ENCODE peak calls at places on chromosomes 13 and 19, in nine cellular contexts. X, Y, R, C, L, M, S, K and G are unnamed samples.

GRCh38 chr19:28426902-28427232 is 786.1 kb downstream of the UQCRFS1 start:
- DNase-seq in X (peak), Y (no peak), R (no peak), C (no peak), L (no peak), M (no peak), S (no peak), K (no peak), G (no peak)

GRCh38 chr19:29478578-29479565 is 46.9 kb upstream of the VSTM2B start:
- DNase-seq in X (no peak), Y (no peak), R (no peak), C (no peak), L (no peak), M (peak), S (peak), K (peak), G (no peak)

GRCh38 chr19:3463959-3464796 is 16.1 kb downstream of the SMIM24 start:
- DNase-seq in X (no peak), Y (no peak), R (no peak), C (no peak), L (no peak), M (no peak), S (no peak), K (no peak), G (no peak)

GRCh38 chr13:42239644-42240043 is 32.3 kb upstream of the AKAP11 start:
- DNase-seq in X (peak), Y (no peak), R (no peak), C (no peak), L (no peak), M (no peak), S (no peak), K (no peak), G (peak)

GRCh38 chr19:900302-901111 is 7.2 kb downstream of the RNU6-9 start:
- DNase-seq in X (no peak), Y (peak), R (no peak), C (no peak), L (peak), M (no peak), S (peak), K (no peak), G (peak)

GRCh38 chr19:1619094-1619439 is 13.8 kb upstream of the UQCR11 start:
- DNase-seq in X (no peak), Y (no peak), R (no peak), C (no peak), L (no peak), M (no peak), S (no peak), K (no peak), G (no peak)

GRCh38 chr13:104534847-104535246 is 1468.6 kb upstream of the SLC10A2 start:
- DNase-seq in X (no peak), Y (no peak), R (no peak), C (no peak), L (peak), M (no peak), S (peak), K (no peak), G (no peak)

GRCh38 chr13:46211116-46211515 is 612 bp upstream of the LRRC63 start:
- DNase-seq in X (peak), Y (no peak), R (no peak), C (no peak), L (no peak), M (no peak), S (no peak), K (no peak), G (peak)

GRCh38 chr13:105363747-105364177 is 1171.7 kb downstream of the EFNB2 start:
- DNase-seq in X (no peak), Y (no peak), R (no peak), C (no peak), L (no peak), M (no peak), S (no peak), K (no peak), G (peak)

GRCh38 chr13:113232208-113233003 is 23.0 kb downstream of the CUL4A start:
- DNase-seq in X (no peak), Y (no peak), R (no peak), C (no peak), L (no peak), M (no peak), S (no peak), K (no peak), G (no peak)

GRCh38 chr19:18762125-18763023 is 28.7 kb downstream of the COMP start:
- DNase-seq in X (peak), Y (peak), R (no peak), C (peak), L (peak), M (peak), S (peak), K (no peak), G (peak)

GRCh38 chr13:79749556-79749955 is 268.6 kb downstream of the NDFIP2 start:
- DNase-seq in X (no peak), Y (no peak), R (no peak), C (no peak), L (no peak), M (no peak), S (no peak), K (no peak), G (no peak)

GRCh38 chr13:41388143-41388881 is 69.0 kb upstream of the RGCC start:
- DNase-seq in X (no peak), Y (no peak), R (no peak), C (peak), L (no peak), M (no peak), S (no peak), K (no peak), G (no peak)

GRCh38 chr13:83937579-83937978 is 55.3 kb upstream of the SLITRK1 start:
- DNase-seq in X (no peak), Y (no peak), R (no peak), C (no peak), L (no peak), M (no peak), S (no peak), K (no peak), G (no peak)

GRCh38 chr13:40211586-40211968 is 454.9 kb downstream of the FOXO1 start:
- DNase-seq in X (no peak), Y (no peak), R (no peak), C (no peak), L (no peak), M (no peak), S (no peak), K (no peak), G (no peak)

GRCh38 chr19:14556662-14557188 is 15.1 kb downstream of the NDUFB7 start:
- DNase-seq in X (peak), Y (peak), R (peak), C (peak), L (peak), M (peak), S (peak), K (peak), G (peak)

GRCh38 chr13:78228940-78229339 is 310.3 kb upstream of the EDNRB start:
- DNase-seq in X (peak), Y (no peak), R (no peak), C (no peak), L (no peak), M (no peak), S (no peak), K (no peak), G (no peak)

GRCh38 chr13:44404261-44405139 is 30.9 kb downstream of the SERP2 start:
- DNase-seq in X (no peak), Y (no peak), R (no peak), C (no peak), L (peak), M (no peak), S (no peak), K (no peak), G (no peak)

GRCh38 chr13:24627864-24628418 is 52.3 kb upstream of the ATP12A start:
- DNase-seq in X (no peak), Y (no peak), R (no peak), C (no peak), L (peak), M (peak), S (no peak), K (no peak), G (no peak)

GRCh38 chr19:18999896-19000620 is 33.3 kb downstream of the SUGP2 start:
- DNase-seq in X (no peak), Y (no peak), R (no peak), C (no peak), L (no peak), M (peak), S (peak), K (peak), G (peak)

GRCh38 chr13:80962855-80963254 is 621.9 kb upstream of the SPRY2 start:
- DNase-seq in X (no peak), Y (no peak), R (no peak), C (no peak), L (no peak), M (no peak), S (no peak), K (no peak), G (no peak)

GRCh38 chr19:17749912-17750317 is 1.4 kb upstream of the FCHO1 start:
- DNase-seq in X (no peak), Y (no peak), R (no peak), C (no peak), L (no peak), M (no peak), S (no peak), K (no peak), G (no peak)

GRCh38 chr13:23828866-23829265 is 60.3 kb downstream of the MIPEP start:
- DNase-seq in X (peak), Y (no peak), R (no peak), C (no peak), L (no peak), M (no peak), S (no peak), K (no peak), G (peak)

GRCh38 chr13:102089177-102089576 is 312.7 kb downstream of the FGF14 start:
- DNase-seq in X (no peak), Y (no peak), R (no peak), C (no peak), L (no peak), M (no peak), S (no peak), K (no peak), G (peak)

GRCh38 chr13:107365466-107366215 is 797.7 kb upstream of the ARGLU1 start:
- DNase-seq in X (peak), Y (no peak), R (no peak), C (no peak), L (no peak), M (no peak), S (no peak), K (no peak), G (peak)

GRCh38 chr13:112955956-112956355 is 13.1 kb upstream of the MCF2L start:
- DNase-seq in X (no peak), Y (no peak), R (no peak), C (no peak), L (no peak), M (no peak), S (no peak), K (no peak), G (no peak)

DNA sequence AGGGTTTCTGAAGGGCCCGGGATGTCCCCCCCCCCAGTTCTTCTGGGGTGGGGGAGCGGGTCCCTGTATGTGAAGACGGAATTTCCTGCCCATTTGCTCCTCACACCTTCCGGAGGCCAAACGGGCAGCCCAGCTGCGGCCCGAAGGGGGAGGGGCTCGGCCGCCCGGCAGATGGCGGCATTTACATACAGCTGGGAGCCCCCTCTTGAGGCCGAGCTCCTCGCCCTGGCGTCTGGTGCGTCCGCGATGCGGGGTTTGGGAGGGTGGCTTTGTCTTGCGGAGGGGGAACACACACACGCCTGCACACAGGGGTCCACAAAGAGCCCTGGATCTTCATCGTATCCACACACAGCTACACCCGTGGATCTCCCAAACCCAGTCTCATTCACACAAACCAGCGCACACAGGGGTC is 891 bp upstream of the DLL3 start:
- DNase-seq in X (peak), Y (no peak), R (no peak), C (no peak), L (peak), M (peak), S (peak), K (peak), G (peak)
- TF ChIP-seq CTCF in X (peak), Y (peak), R (no peak), C (no peak), L (peak), M (no peak), S (no peak), K (no peak), G (peak)

GRCh38 chr19:35045667-35046300 is 4.3 kb downstream of the HPN start:
- DNase-seq in X (no peak), Y (no peak), R (no peak), C (no peak), L (no peak), M (no peak), S (peak), K (peak), G (peak)
- TF ChIP-seq CTCF in X (peak), Y (peak), R (no peak), C (no peak), L (no peak), M (peak), S (peak), K (no peak), G (peak)

GRCh38 chr19:12796146-12797071 is 5.1 kb downstream of the JUNB start:
- DNase-seq in X (peak), Y (peak), R (peak), C (peak), L (peak), M (peak), S (peak), K (peak), G (peak)
- TF ChIP-seq CTCF in X (peak), Y (peak), R (peak), C (peak), L (peak), M (peak), S (peak), K (peak), G (peak)

GRCh38 chr19:58279042-58279924 is 528 bp downstream of the ZNF8 start:
- DNase-seq in X (peak), Y (peak), R (peak), C (peak), L (peak), M (peak), S (peak), K (peak), G (peak)
- TF ChIP-seq CTCF in X (no peak), Y (no peak), R (no peak), C (no peak), L (no peak), M (no peak), S (no peak), K (no peak), G (no peak)

GRCh38 chr19:37931941-37932655 is 25.1 kb downstream of the SIPA1L3 start:
- DNase-seq in X (peak), Y (peak), R (peak), C (peak), L (peak), M (peak), S (peak), K (peak), G (peak)
- TF ChIP-seq CTCF in X (peak), Y (no peak), R (no peak), C (no peak), L (no peak), M (no peak), S (no peak), K (no peak), G (peak)

GRCh38 chr19:11783767-11784166 is 14.6 kb upstream of the ZNF491 start:
- DNase-seq in X (no peak), Y (no peak), R (no peak), C (no peak), L (no peak), M (no peak), S (no peak), K (no peak), G (no peak)

GRCh38 chr19:11784356-11784755 is 14.0 kb upstream of the ZNF491 start:
- DNase-seq in X (no peak), Y (no peak), R (no peak), C (no peak), L (no peak), M (no peak), S (no peak), K (no peak), G (no peak)

GRCh38 chr19:11780431-11781020 is 13.7 kb downstream of the ZNF441 start:
- DNase-seq in X (no peak), Y (no peak), R (no peak), C (no peak), L (no peak), M (no peak), S (no peak), K (no peak), G (no peak)

DNA sequence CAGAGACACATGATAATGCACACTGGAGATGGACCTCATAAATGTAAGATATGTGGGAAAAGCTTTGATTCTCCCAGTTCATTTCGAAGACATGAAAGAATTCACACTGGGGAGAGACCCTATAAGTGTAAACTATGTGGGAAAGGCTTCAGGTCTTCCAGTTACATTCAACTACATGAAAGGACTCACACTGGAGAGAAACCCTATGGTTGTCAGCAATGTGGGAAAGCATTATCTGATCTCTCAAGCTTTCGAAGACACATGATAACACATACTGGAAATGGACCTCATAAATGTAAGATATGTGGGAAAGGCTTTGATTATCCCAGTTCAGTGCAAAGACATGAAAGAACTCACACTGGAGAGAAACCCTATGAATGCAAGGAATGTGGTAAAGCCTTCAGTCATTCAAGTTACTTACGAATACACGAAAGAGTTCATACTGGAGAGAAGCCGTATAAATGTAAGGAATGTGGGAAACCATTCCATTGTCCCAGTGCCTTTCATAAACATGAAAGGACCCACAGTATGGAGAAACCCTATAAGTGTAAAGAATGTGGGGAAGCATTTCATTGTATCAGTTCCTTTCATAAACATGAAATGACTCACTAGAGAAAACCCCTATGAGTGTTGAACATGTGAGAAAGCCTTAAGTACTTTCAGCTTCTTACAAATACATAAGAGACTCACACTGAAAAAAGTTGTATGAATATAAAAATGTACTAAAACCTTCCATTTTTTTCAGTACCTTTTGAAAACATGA is 14.7 kb downstream of the ZNF441 start:
- DNase-seq in X (peak), Y (no peak), R (no peak), C (no peak), L (no peak), M (no peak), S (no peak), K (no peak), G (no peak)
- TF ChIP-seq CTCF in X (no peak), Y (no peak), R (no peak), C (no peak), L (no peak), M (no peak), S (no peak), K (no peak), G (no peak)